ENCODE peak calls at places on chromosomes 5 and 9, in nine cellular contexts. I is fibroblast of lung; S is coronary artery; W is G401; U is heart left ventricle; Z is type B pancreatic cell; G is stimulated activated CD4-positive, alpha-beta T cell treated with anti-CD3 and anti-CD28 coated beads, Interleukin-1b, Interleukin-23, amount 100 ng/mL, for 24 hours; M is cardiac septum; R is stimulated activated CD8-positive, alpha-beta memory T cell treated with anti-CD3 and anti-CD28 coated beads, Interleukin-2, amount 100 ng/mL, for 48 hours. E is an unnamed sample.

GRCh38 chr9:13896047-13896446 is 417.9 kb downstream of the NFIB start:
- DNase-seq in I (peak; percentile 5), S (no peak), W (no peak), U (no peak), Z (no peak), G (no peak), M (no peak), R (no peak), E (no peak)

GRCh38 chr5:56676091-56676768 is 139.1 kb upstream of the MAP3K1 start:
- DNase-seq in I (no peak), S (no peak), W (no peak), U (no peak), Z (no peak), G (no peak), M (no peak), R (no peak), E (no peak)

GRCh38 chr9:89466451-89467277 is 31.2 kb downstream of the SEMA4D start:
- DNase-seq in I (no peak), S (no peak), W (no peak), U (no peak), Z (no peak), G (no peak), M (no peak), R (no peak), E (no peak)

GRCh38 chr5:115309751-115310370 is 13.4 kb upstream of the CCDC112 start:
- DNase-seq in I (peak; percentile 48), S (no peak), W (peak; percentile 72), U (no peak), Z (no peak), G (no peak), M (no peak), R (no peak), E (peak; percentile 14)

GRCh38 chr9:135359764-135360163 is 119.8 kb upstream of the PPP1R26 start:
- DNase-seq in I (no peak), S (no peak), W (no peak), U (no peak), Z (no peak), G (no peak), M (no peak), R (no peak), E (no peak)

GRCh38 chr5:105849701-105850100 is 1821.0 kb downstream of the EFNA5 start:
- DNase-seq in I (peak; percentile 43), S (no peak), W (no peak), U (no peak), Z (no peak), G (no peak), M (no peak), R (no peak), E (no peak)

GRCh38 chr5:1431021-1431811 is 14.0 kb downstream of the SLC6A3 start:
- DNase-seq in I (no peak), S (peak; percentile 62), W (no peak), U (peak; percentile 65), Z (peak; percentile 67), G (no peak), M (peak; percentile 70), R (no peak), E (no peak)

GRCh38 chr5:164532226-164532937 is 1027.0 kb downstream of the MAT2B start:
- DNase-seq in I (peak; percentile 16), S (no peak), W (no peak), U (no peak), Z (no peak), G (no peak), M (no peak), R (no peak), E (no peak)

GRCh38 chr9:69885931-69886330 is 65.3 kb downstream of the CFAP95 start:
- DNase-seq in I (no peak), S (no peak), W (no peak), U (no peak), Z (no peak), G (no peak), M (no peak), R (no peak), E (no peak)

GRCh38 chr5:77337716-77338115 is 127.2 kb downstream of the PDE8B start:
- DNase-seq in I (no peak), S (no peak), W (no peak), U (no peak), Z (no peak), G (no peak), M (no peak), R (no peak), E (no peak)

GRCh38 chr5:122429545-122430327 is 117.7 kb downstream of the SNCAIP start:
- DNase-seq in I (no peak), S (no peak), W (no peak), U (no peak), Z (no peak), G (no peak), M (no peak), R (no peak), E (no peak)

GRCh38 chr5:72692273-72692672 is 124.2 kb upstream of the TNPO1 start:
- DNase-seq in I (peak; percentile 9), S (no peak), W (no peak), U (no peak), Z (no peak), G (no peak), M (no peak), R (no peak), E (no peak)

GRCh38 chr5:177025139-177025538 is 2.6 kb downstream of the ZNF346 start:
- DNase-seq in I (peak; percentile 18), S (no peak), W (peak; percentile 21), U (no peak), Z (no peak), G (no peak), M (no peak), R (no peak), E (no peak)

GRCh38 chr5:54460181-54460919 is 4.9 kb downstream of the HSPB3 start:
- DNase-seq in I (peak; percentile 36), S (no peak), W (no peak), U (no peak), Z (no peak), G (no peak), M (no peak), R (no peak), E (no peak)

GRCh38 chr5:41843456-41844112 is 26.6 kb downstream of the OXCT1 start:
- DNase-seq in I (peak; percentile 49), S (no peak), W (peak; percentile 67), U (no peak), Z (no peak), G (no peak), M (no peak), R (no peak), E (peak; percentile 35)

GRCh38 chr9:107345327-107345726 is 62.2 kb downstream of the RAD23B start:
- DNase-seq in I (no peak), S (no peak), W (no peak), U (no peak), Z (peak; percentile 25), G (no peak), M (no peak), R (no peak), E (no peak)

GRCh38 chr5:54678737-54679136 is 161.2 kb downstream of the SNX18 start:
- DNase-seq in I (no peak), S (no peak), W (peak; percentile 65), U (no peak), Z (no peak), G (no peak), M (no peak), R (no peak), E (no peak)